ENCODE peak calls at places on chromosomes 5 and 9, in six cellular contexts. U, G, Y, E, S and K are unnamed samples.

GRCh38 chr5:144247131-144247530 is 76.5 kb downstream of the KCTD16 start:
- DNase-seq in Y (no peak), U (no peak), G (no peak), S (no peak), E (no peak), K (no peak)

GRCh38 chr9:36835271-36835996 is 198.6 kb downstream of the PAX5 start:
- DNase-seq in U (no peak), G (no peak), S (no peak), Y (no peak), E (no peak), K (no peak)

GRCh38 chr5:139354186-139354585 is 12.5 kb downstream of the PAIP2 start:
- DNase-seq in G (no peak), S (no peak), E (no peak), U (no peak), Y (no peak), K (no peak)

GRCh38 chr9:133844431-133844830 is 106.3 kb upstream of the SARDH start:
- DNase-seq in G (no peak), E (no peak), Y (no peak), U (no peak), S (no peak), K (no peak)

GRCh38 chr9:128151343-128152132 is 2.3 kb downstream of the LCN2 start:
- DNase-seq in E (no peak), Y (no peak), U (no peak), S (no peak), G (no peak), K (no peak)

GRCh38 chr5:30505014-30505886 is 688.2 kb upstream of the CDH6 start:
- DNase-seq in E (no peak), U (no peak), G (no peak), S (no peak), Y (no peak), K (peak)

GRCh38 chr5:179819296-179820126 is 1.2 kb upstream of the SQSTM1 start:
- DNase-seq in S (peak), E (no peak), Y (peak), U (no peak), G (no peak), K (no peak)

GRCh38 chr9:16982780-16983179 is 112.3 kb upstream of the BNC2 start:
- DNase-seq in Y (no peak), U (no peak), G (no peak), S (no peak), E (no peak), K (no peak)

GRCh38 chr9:7523644-7524043 is 275.9 kb downstream of the DMAC1 start:
- DNase-seq in U (no peak), Y (no peak), S (no peak), G (peak), E (no peak), K (no peak)

GRCh38 chr9:93080406-93080805 is 15.6 kb upstream of the CARD19 start:
- DNase-seq in G (no peak), E (no peak), U (no peak), Y (no peak), S (peak), K (no peak)